ENCODE peak calls at places on chromosome 12, in five cellular contexts. One of them, this sample, is unnamed. For H3K4me1 and H3K9me3, the result is how much of the 10 kb centered on the place peaks cover.

GRCh38 chr12:29710104-29710503 is 73.6 kb downstream of the TMTC1 start:
- DNase-seq in left ventricle myocardium inferior: peak
- DNase-seq in CD8-positive, alpha-beta memory T cell: no peak
- DNase-seq in upper lobe of right lung: no peak
- DNase-seq in fibroblast of lung: peak
- DNase-seq in this sample: no peak

GRCh38 chr12:19978193-19978592 is 390.1 kb upstream of the PDE3A start:
- DNase-seq in left ventricle myocardium inferior: no peak
- DNase-seq in CD8-positive, alpha-beta memory T cell: no peak
- DNase-seq in upper lobe of right lung: no peak
- DNase-seq in fibroblast of lung: peak
- DNase-seq in this sample: no peak

GRCh38 chr12:103882861-103883596 is 42.0 kb upstream of the NT5DC3 start:
- DNase-seq in left ventricle myocardium inferior: no peak
- DNase-seq in CD8-positive, alpha-beta memory T cell: no peak
- DNase-seq in upper lobe of right lung: no peak
- DNase-seq in fibroblast of lung: no peak
- DNase-seq in this sample: no peak

GRCh38 chr12:100163416-100164152 is 20.9 kb upstream of the BLTP3B start:
- DNase-seq in left ventricle myocardium inferior: peak
- DNase-seq in CD8-positive, alpha-beta memory T cell: peak
- DNase-seq in upper lobe of right lung: peak
- DNase-seq in fibroblast of lung: peak
- DNase-seq in this sample: peak

GRCh38 chr12:131783915-131784541 is 44.2 kb upstream of the MMP17 start:
- DNase-seq in left ventricle myocardium inferior: no peak
- DNase-seq in CD8-positive, alpha-beta memory T cell: no peak
- DNase-seq in upper lobe of right lung: no peak
- DNase-seq in fibroblast of lung: peak
- DNase-seq in this sample: no peak

GRCh38 chr12:10528150-10528953 is 22.7 kb downstream of the EIF2S3B start:
- DNase-seq in left ventricle myocardium inferior: no peak
- DNase-seq in CD8-positive, alpha-beta memory T cell: no peak
- DNase-seq in upper lobe of right lung: no peak
- DNase-seq in fibroblast of lung: no peak
- DNase-seq in this sample: no peak

GRCh38 chr12:49111206-49111605 is 559 bp upstream of the LMBR1L start:
- DNase-seq in left ventricle myocardium inferior: no peak
- DNase-seq in CD8-positive, alpha-beta memory T cell: no peak
- DNase-seq in upper lobe of right lung: no peak
- DNase-seq in fibroblast of lung: no peak
- DNase-seq in this sample: no peak

GRCh38 chr12:20628999-20629398 is 66.1 kb upstream of the SLCO1C1 start:
- DNase-seq in left ventricle myocardium inferior: no peak
- DNase-seq in CD8-positive, alpha-beta memory T cell: no peak
- DNase-seq in upper lobe of right lung: no peak
- DNase-seq in fibroblast of lung: no peak
- DNase-seq in this sample: no peak

GRCh38 chr12:19198272-19198671 is 68.7 kb downstream of the PLEKHA5 start:
- DNase-seq in left ventricle myocardium inferior: no peak
- DNase-seq in CD8-positive, alpha-beta memory T cell: no peak
- DNase-seq in upper lobe of right lung: no peak
- DNase-seq in fibroblast of lung: peak
- DNase-seq in this sample: no peak

GRCh38 chr12:67147030-67147429 is 122.1 kb upstream of the CAND1 start:
- DNase-seq in left ventricle myocardium inferior: no peak
- DNase-seq in CD8-positive, alpha-beta memory T cell: no peak
- DNase-seq in upper lobe of right lung: no peak
- DNase-seq in fibroblast of lung: no peak
- DNase-seq in this sample: no peak

GRCh38 chr12:71517145-71517846 is 77.7 kb downstream of the LGR5 start:
- DNase-seq in left ventricle myocardium inferior: no peak
- DNase-seq in CD8-positive, alpha-beta memory T cell: no peak
- DNase-seq in upper lobe of right lung: no peak
- DNase-seq in fibroblast of lung: no peak
- DNase-seq in this sample: no peak

GRCh38 chr12:64124511-64125197 is 97.4 kb downstream of the KICS2 start:
- DNase-seq in left ventricle myocardium inferior: no peak
- DNase-seq in CD8-positive, alpha-beta memory T cell: no peak
- DNase-seq in upper lobe of right lung: no peak
- DNase-seq in fibroblast of lung: peak
- DNase-seq in this sample: no peak

GRCh38 chr12:122090759-122091535 is 12.4 kb downstream of the MLXIP start:
- DNase-seq in left ventricle myocardium inferior: no peak
- DNase-seq in CD8-positive, alpha-beta memory T cell: no peak
- DNase-seq in upper lobe of right lung: peak
- DNase-seq in fibroblast of lung: peak
- DNase-seq in this sample: no peak

GRCh38 chr12:68641138-68641537 is 30.4 kb downstream of the RAP1B start:
- DNase-seq in left ventricle myocardium inferior: no peak
- DNase-seq in CD8-positive, alpha-beta memory T cell: no peak
- DNase-seq in upper lobe of right lung: no peak
- DNase-seq in fibroblast of lung: no peak
- DNase-seq in this sample: peak

GRCh38 chr12:62301080-62301798 is 41.0 kb downstream of the USP15 start:
- DNase-seq in left ventricle myocardium inferior: no peak
- DNase-seq in CD8-positive, alpha-beta memory T cell: no peak
- DNase-seq in upper lobe of right lung: no peak
- DNase-seq in fibroblast of lung: no peak
- DNase-seq in this sample: no peak

GRCh38 chr12:110067531-110067930 is 19.2 kb upstream of the C12orf76 start:
- DNase-seq in left ventricle myocardium inferior: no peak
- DNase-seq in CD8-positive, alpha-beta memory T cell: no peak
- DNase-seq in upper lobe of right lung: no peak
- DNase-seq in fibroblast of lung: no peak
- DNase-seq in this sample: no peak

GRCh38 chr12:63319386-63319785 is 168.4 kb upstream of the AVPR1A start:
- DNase-seq in left ventricle myocardium inferior: no peak
- DNase-seq in CD8-positive, alpha-beta memory T cell: no peak
- DNase-seq in upper lobe of right lung: no peak
- DNase-seq in fibroblast of lung: no peak
- DNase-seq in this sample: no peak

GRCh38 chr12:76288218-76288617 is 60.0 kb downstream of the BBS10 start:
- DNase-seq in left ventricle myocardium inferior: no peak
- DNase-seq in CD8-positive, alpha-beta memory T cell: no peak
- DNase-seq in upper lobe of right lung: no peak
- DNase-seq in fibroblast of lung: no peak
- DNase-seq in this sample: no peak

GRCh38 chr12:2263921-2264320 is 211.1 kb downstream of the CACNA1C start:
- DNase-seq in left ventricle myocardium inferior: no peak
- DNase-seq in CD8-positive, alpha-beta memory T cell: no peak
- DNase-seq in upper lobe of right lung: no peak
- DNase-seq in fibroblast of lung: no peak
- DNase-seq in this sample: no peak
- H3K4me1 ChIP-seq in left ventricle myocardium inferior: half or more
- H3K4me1 ChIP-seq in CD8-positive, alpha-beta memory T cell: under half
- H3K4me1 ChIP-seq in upper lobe of right lung: under half
- H3K4me1 ChIP-seq in fibroblast of lung: half or more
- H3K4me1 ChIP-seq in this sample: under half

DNA sequence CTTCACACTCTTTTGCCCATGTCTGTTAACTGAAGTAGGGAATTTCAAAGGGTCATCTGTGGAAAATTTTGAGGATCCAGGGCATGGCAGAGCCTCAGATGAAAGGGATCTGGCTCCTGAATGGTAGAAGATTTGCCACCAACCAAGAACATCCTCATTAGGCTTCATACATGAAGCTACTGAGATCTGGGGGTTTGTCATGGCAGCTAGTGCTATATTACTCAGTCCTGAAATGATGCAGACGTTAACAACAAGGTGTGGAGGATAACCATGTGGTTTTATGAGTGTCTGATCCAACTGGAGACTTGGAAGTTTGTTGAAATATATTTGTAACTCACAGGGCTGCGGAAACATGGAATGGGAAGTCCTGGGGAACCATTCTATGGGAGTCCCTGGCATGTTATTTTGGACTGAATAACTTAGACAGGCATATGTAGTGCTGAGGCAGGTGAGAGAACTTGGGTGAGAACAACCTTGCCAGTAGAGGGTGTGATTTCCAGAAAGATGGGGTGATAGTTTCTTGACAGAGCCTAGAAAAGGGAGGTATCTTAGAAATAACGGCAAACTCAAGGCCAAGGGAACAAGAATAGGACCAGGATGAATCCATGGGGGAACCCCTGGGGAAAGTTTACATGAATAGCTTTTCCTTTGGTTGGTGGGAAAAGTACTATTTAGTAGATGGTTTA is 42.0 kb upstream of the C12orf75 start:
- DNase-seq in left ventricle myocardium inferior: no peak
- DNase-seq in CD8-positive, alpha-beta memory T cell: no peak
- DNase-seq in upper lobe of right lung: no peak
- DNase-seq in fibroblast of lung: no peak
- DNase-seq in this sample: no peak
- H3K9me3 ChIP-seq in left ventricle myocardium inferior: under half
- H3K9me3 ChIP-seq in CD8-positive, alpha-beta memory T cell: under half
- H3K9me3 ChIP-seq in upper lobe of right lung: under half
- H3K9me3 ChIP-seq in fibroblast of lung: under half
- H3K9me3 ChIP-seq in this sample: under half

GRCh38 chr12:11746024-11746771 is 96.7 kb downstream of the ETV6 start:
- DNase-seq in left ventricle myocardium inferior: no peak
- DNase-seq in CD8-positive, alpha-beta memory T cell: no peak
- DNase-seq in upper lobe of right lung: no peak
- DNase-seq in fibroblast of lung: peak
- DNase-seq in this sample: no peak
- H3K4me1 ChIP-seq in left ventricle myocardium inferior: under half
- H3K4me1 ChIP-seq in CD8-positive, alpha-beta memory T cell: under half
- H3K4me1 ChIP-seq in upper lobe of right lung: under half
- H3K4me1 ChIP-seq in fibroblast of lung: under half
- H3K4me1 ChIP-seq in this sample: under half

DNA sequence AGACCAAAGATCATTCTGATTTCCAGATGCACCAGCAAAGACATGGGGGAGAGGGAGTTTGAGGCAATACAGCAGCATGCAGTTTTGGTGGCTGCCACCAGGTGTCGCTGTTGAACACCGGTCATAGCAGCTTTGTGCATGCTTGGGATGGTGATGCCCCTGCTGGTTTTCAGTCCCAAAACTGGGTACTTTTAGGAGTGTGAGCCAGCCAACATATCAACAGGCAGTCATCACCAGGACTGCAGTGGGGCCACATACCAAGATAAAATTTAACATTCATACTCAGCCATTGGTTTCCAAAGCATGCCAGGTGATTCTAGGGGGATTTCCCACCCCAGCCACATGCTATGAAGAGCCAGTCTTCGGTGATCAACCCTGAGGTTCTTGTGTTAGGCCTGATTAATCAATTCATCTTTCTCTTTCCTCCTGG is 64.2 kb downstream of the PHETA1 start:
- DNase-seq in left ventricle myocardium inferior: no peak
- DNase-seq in CD8-positive, alpha-beta memory T cell: no peak
- DNase-seq in upper lobe of right lung: no peak
- DNase-seq in fibroblast of lung: peak
- DNase-seq in this sample: no peak
- H3K9me3 ChIP-seq in left ventricle myocardium inferior: under half
- H3K9me3 ChIP-seq in CD8-positive, alpha-beta memory T cell: under half
- H3K9me3 ChIP-seq in upper lobe of right lung: under half
- H3K9me3 ChIP-seq in fibroblast of lung: under half
- H3K9me3 ChIP-seq in this sample: under half

DNA sequence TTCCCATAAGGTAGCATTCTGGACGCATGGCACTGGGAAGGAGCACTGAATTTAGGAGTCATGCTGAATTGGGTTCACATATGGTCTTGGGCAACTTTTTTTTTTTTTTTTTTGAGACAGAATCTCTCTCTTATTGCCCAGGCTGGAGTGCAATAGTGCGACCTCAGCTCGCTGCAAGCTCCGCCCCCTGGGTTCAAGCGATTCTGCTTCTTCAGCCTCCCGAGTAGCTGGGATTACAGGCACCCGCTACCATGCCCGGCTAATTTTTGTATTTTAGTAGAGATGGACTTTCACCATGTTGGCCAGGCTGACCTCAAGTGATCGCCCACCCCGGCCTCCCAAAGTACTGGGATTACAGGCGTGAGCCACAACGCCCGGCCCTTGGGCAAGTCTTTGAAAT is 13.3 kb downstream of the DIP2B start:
- DNase-seq in left ventricle myocardium inferior: no peak
- DNase-seq in CD8-positive, alpha-beta memory T cell: no peak
- DNase-seq in upper lobe of right lung: no peak
- DNase-seq in fibroblast of lung: no peak
- DNase-seq in this sample: no peak
- H3K4me1 ChIP-seq in left ventricle myocardium inferior: half or more
- H3K4me1 ChIP-seq in CD8-positive, alpha-beta memory T cell: half or more
- H3K4me1 ChIP-seq in upper lobe of right lung: half or more
- H3K4me1 ChIP-seq in fibroblast of lung: under half
- H3K4me1 ChIP-seq in this sample: half or more

GRCh38 chr12:46046436-46046835 is 56.1 kb upstream of the SCAF11 start:
- DNase-seq in left ventricle myocardium inferior: no peak
- DNase-seq in CD8-positive, alpha-beta memory T cell: no peak
- DNase-seq in upper lobe of right lung: no peak
- DNase-seq in fibroblast of lung: no peak
- DNase-seq in this sample: no peak

GRCh38 chr12:46049665-46050064 is 59.3 kb upstream of the SCAF11 start:
- DNase-seq in left ventricle myocardium inferior: no peak
- DNase-seq in CD8-positive, alpha-beta memory T cell: no peak
- DNase-seq in upper lobe of right lung: no peak
- DNase-seq in fibroblast of lung: no peak
- DNase-seq in this sample: no peak

GRCh38 chr12:46050805-46051204 is 60.4 kb upstream of the SCAF11 start:
- DNase-seq in left ventricle myocardium inferior: no peak
- DNase-seq in CD8-positive, alpha-beta memory T cell: no peak
- DNase-seq in upper lobe of right lung: no peak
- DNase-seq in fibroblast of lung: no peak
- DNase-seq in this sample: no peak
- H3K9me3 ChIP-seq in left ventricle myocardium inferior: half or more
- H3K9me3 ChIP-seq in CD8-positive, alpha-beta memory T cell: under half
- H3K9me3 ChIP-seq in upper lobe of right lung: under half
- H3K9me3 ChIP-seq in fibroblast of lung: under half
- H3K9me3 ChIP-seq in this sample: under half

DNA sequence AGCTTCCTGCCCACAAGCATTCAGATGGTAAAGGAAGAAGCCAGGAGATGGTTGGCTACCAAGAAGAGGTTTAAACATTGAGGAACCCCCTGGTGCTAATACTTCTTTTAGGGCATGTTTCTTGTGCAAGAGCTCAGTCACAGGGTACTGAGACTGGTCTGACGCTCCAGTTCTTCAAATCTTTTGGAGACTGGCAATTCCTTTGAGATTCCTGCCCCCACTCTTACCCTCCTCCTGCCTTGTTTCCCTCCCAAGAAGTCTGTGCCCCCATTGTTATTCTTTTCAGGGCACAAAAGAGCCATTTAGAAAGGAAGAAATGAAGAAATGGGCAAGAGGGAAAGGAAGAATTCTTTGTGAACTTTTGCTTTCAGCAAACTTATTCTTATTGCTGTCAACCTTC is 11.8 kb downstream of the A2ML1 start:
- DNase-seq in left ventricle myocardium inferior: no peak
- DNase-seq in CD8-positive, alpha-beta memory T cell: no peak
- DNase-seq in upper lobe of right lung: no peak
- DNase-seq in fibroblast of lung: no peak
- DNase-seq in this sample: no peak
- H3K4me1 ChIP-seq in left ventricle myocardium inferior: under half
- H3K4me1 ChIP-seq in CD8-positive, alpha-beta memory T cell: under half
- H3K4me1 ChIP-seq in upper lobe of right lung: under half
- H3K4me1 ChIP-seq in fibroblast of lung: under half
- H3K4me1 ChIP-seq in this sample: under half

GRCh38 chr12:69766260-69766659 is 27.6 kb downstream of the RAB3IP start:
- DNase-seq in left ventricle myocardium inferior: no peak
- DNase-seq in CD8-positive, alpha-beta memory T cell: no peak
- DNase-seq in upper lobe of right lung: no peak
- DNase-seq in fibroblast of lung: no peak
- DNase-seq in this sample: no peak

GRCh38 chr12:69765515-69765914 is 26.9 kb downstream of the RAB3IP start:
- DNase-seq in left ventricle myocardium inferior: no peak
- DNase-seq in CD8-positive, alpha-beta memory T cell: no peak
- DNase-seq in upper lobe of right lung: no peak
- DNase-seq in fibroblast of lung: no peak
- DNase-seq in this sample: no peak
- H3K9me3 ChIP-seq in left ventricle myocardium inferior: half or more
- H3K9me3 ChIP-seq in CD8-positive, alpha-beta memory T cell: under half
- H3K9me3 ChIP-seq in upper lobe of right lung: under half
- H3K9me3 ChIP-seq in fibroblast of lung: under half
- H3K9me3 ChIP-seq in this sample: under half

This sample was measured in effector memory CD4-positive, alpha-beta T cell.